ENCODE peak calls at places on chromosomes 12 and 14, in nine cellular contexts. One of them, this sample, is unnamed.

GRCh38 chr12:108346022-108346633 is 7.0 kb upstream of the CMKLR1 start:
- DNase-seq in endothelial cell: no peak
- DNase-seq in HuH-7.5: no peak
- DNase-seq in stimulated activated CD4-positive, alpha-beta T cell treated with anti-CD3 and anti-CD28 coated beads, Interleukin-4, amount 100 ng/mL, for 1 hour: no peak
- DNase-seq in hepatocyte: no peak
- DNase-seq in BE2C: no peak
- DNase-seq in activated T-helper 1 cell treated with Interleukin-2 at 50 U/mL for 16 hours: no peak
- DNase-seq in activated T-cell treated with anti-CD3 and anti-CD28 coated beads, Interleukin-2, amount 50 U/mL, for 72 hours: no peak
- DNase-seq in hepatic stellate cell: no peak
- DNase-seq in this sample: no peak

GRCh38 chr12:67807808-67808207 is 159.3 kb downstream of the DYRK2 start:
- DNase-seq in endothelial cell: no peak
- DNase-seq in hepatocyte: no peak
- DNase-seq in activated T-helper 1 cell treated with Interleukin-2 at 50 U/mL for 16 hours: no peak
- DNase-seq in stimulated activated CD4-positive, alpha-beta T cell treated with anti-CD3 and anti-CD28 coated beads, Interleukin-4, amount 100 ng/mL, for 1 hour: no peak
- DNase-seq in BE2C: no peak
- DNase-seq in activated T-cell treated with anti-CD3 and anti-CD28 coated beads, Interleukin-2, amount 50 U/mL, for 72 hours: no peak
- DNase-seq in hepatic stellate cell: no peak
- DNase-seq in HuH-7.5: no peak
- DNase-seq in this sample: no peak

GRCh38 chr12:107844312-107844921 is 69.9 kb downstream of the ASCL4 start:
- DNase-seq in HuH-7.5: no peak
- DNase-seq in hepatic stellate cell: no peak
- DNase-seq in hepatocyte: peak; percentile 29
- DNase-seq in activated T-helper 1 cell treated with Interleukin-2 at 50 U/mL for 16 hours: no peak
- DNase-seq in endothelial cell: peak; percentile 35
- DNase-seq in BE2C: peak; percentile 4
- DNase-seq in stimulated activated CD4-positive, alpha-beta T cell treated with anti-CD3 and anti-CD28 coated beads, Interleukin-4, amount 100 ng/mL, for 1 hour: no peak
- DNase-seq in activated T-cell treated with anti-CD3 and anti-CD28 coated beads, Interleukin-2, amount 50 U/mL, for 72 hours: no peak
- DNase-seq in this sample: no peak

GRCh38 chr14:70714055-70714550 is 72.4 kb downstream of the TTC9 start:
- DNase-seq in stimulated activated CD4-positive, alpha-beta T cell treated with anti-CD3 and anti-CD28 coated beads, Interleukin-4, amount 100 ng/mL, for 1 hour: peak; percentile 25
- DNase-seq in activated T-helper 1 cell treated with Interleukin-2 at 50 U/mL for 16 hours: peak; percentile 4
- DNase-seq in BE2C: peak; percentile 60
- DNase-seq in hepatic stellate cell: peak; percentile 31
- DNase-seq in endothelial cell: peak; percentile 53
- DNase-seq in activated T-cell treated with anti-CD3 and anti-CD28 coated beads, Interleukin-2, amount 50 U/mL, for 72 hours: peak; percentile 57
- DNase-seq in HuH-7.5: no peak
- DNase-seq in hepatocyte: peak; percentile 79
- DNase-seq in this sample: peak; percentile 41

GRCh38 chr14:79627058-79627457 is 584.2 kb downstream of the DIO2 start:
- DNase-seq in hepatic stellate cell: no peak
- DNase-seq in HuH-7.5: no peak
- DNase-seq in endothelial cell: no peak
- DNase-seq in activated T-cell treated with anti-CD3 and anti-CD28 coated beads, Interleukin-2, amount 50 U/mL, for 72 hours: no peak
- DNase-seq in activated T-helper 1 cell treated with Interleukin-2 at 50 U/mL for 16 hours: no peak
- DNase-seq in stimulated activated CD4-positive, alpha-beta T cell treated with anti-CD3 and anti-CD28 coated beads, Interleukin-4, amount 100 ng/mL, for 1 hour: no peak
- DNase-seq in BE2C: no peak
- DNase-seq in hepatocyte: no peak
- DNase-seq in this sample: no peak

GRCh38 chr12:44674866-44675265 is 201.2 kb downstream of the NELL2 start:
- DNase-seq in hepatic stellate cell: no peak
- DNase-seq in hepatocyte: no peak
- DNase-seq in HuH-7.5: no peak
- DNase-seq in stimulated activated CD4-positive, alpha-beta T cell treated with anti-CD3 and anti-CD28 coated beads, Interleukin-4, amount 100 ng/mL, for 1 hour: no peak
- DNase-seq in endothelial cell: no peak
- DNase-seq in activated T-helper 1 cell treated with Interleukin-2 at 50 U/mL for 16 hours: no peak
- DNase-seq in activated T-cell treated with anti-CD3 and anti-CD28 coated beads, Interleukin-2, amount 50 U/mL, for 72 hours: no peak
- DNase-seq in BE2C: no peak
- DNase-seq in this sample: no peak

GRCh38 chr14:88604213-88604612 is 41.4 kb downstream of the ZC3H14 start:
- DNase-seq in hepatocyte: no peak
- DNase-seq in stimulated activated CD4-positive, alpha-beta T cell treated with anti-CD3 and anti-CD28 coated beads, Interleukin-4, amount 100 ng/mL, for 1 hour: no peak
- DNase-seq in activated T-helper 1 cell treated with Interleukin-2 at 50 U/mL for 16 hours: no peak
- DNase-seq in activated T-cell treated with anti-CD3 and anti-CD28 coated beads, Interleukin-2, amount 50 U/mL, for 72 hours: no peak
- DNase-seq in BE2C: no peak
- DNase-seq in hepatic stellate cell: no peak
- DNase-seq in HuH-7.5: no peak
- DNase-seq in endothelial cell: no peak
- DNase-seq in this sample: no peak

GRCh38 chr14:34460841-34461240 is 1.2 kb downstream of the SPTSSA start:
- DNase-seq in hepatocyte: no peak
- DNase-seq in endothelial cell: no peak
- DNase-seq in activated T-helper 1 cell treated with Interleukin-2 at 50 U/mL for 16 hours: no peak
- DNase-seq in HuH-7.5: no peak
- DNase-seq in activated T-cell treated with anti-CD3 and anti-CD28 coated beads, Interleukin-2, amount 50 U/mL, for 72 hours: no peak
- DNase-seq in BE2C: no peak
- DNase-seq in stimulated activated CD4-positive, alpha-beta T cell treated with anti-CD3 and anti-CD28 coated beads, Interleukin-4, amount 100 ng/mL, for 1 hour: no peak
- DNase-seq in hepatic stellate cell: no peak
- DNase-seq in this sample: no peak

GRCh38 chr12:754871-755562 is 2.6 kb downstream of the WNK1 start:
- DNase-seq in activated T-helper 1 cell treated with Interleukin-2 at 50 U/mL for 16 hours: no peak
- DNase-seq in endothelial cell: no peak
- DNase-seq in activated T-cell treated with anti-CD3 and anti-CD28 coated beads, Interleukin-2, amount 50 U/mL, for 72 hours: peak; percentile 17
- DNase-seq in BE2C: no peak
- DNase-seq in stimulated activated CD4-positive, alpha-beta T cell treated with anti-CD3 and anti-CD28 coated beads, Interleukin-4, amount 100 ng/mL, for 1 hour: no peak
- DNase-seq in hepatocyte: peak; percentile 48
- DNase-seq in HuH-7.5: peak; percentile 65
- DNase-seq in hepatic stellate cell: peak; percentile 74
- DNase-seq in this sample: no peak

GRCh38 chr14:52266782-52267181 is 716 bp upstream of the PTGDR start:
- DNase-seq in activated T-helper 1 cell treated with Interleukin-2 at 50 U/mL for 16 hours: no peak
- DNase-seq in hepatic stellate cell: peak; percentile 62
- DNase-seq in activated T-cell treated with anti-CD3 and anti-CD28 coated beads, Interleukin-2, amount 50 U/mL, for 72 hours: no peak
- DNase-seq in HuH-7.5: no peak
- DNase-seq in BE2C: no peak
- DNase-seq in stimulated activated CD4-positive, alpha-beta T cell treated with anti-CD3 and anti-CD28 coated beads, Interleukin-4, amount 100 ng/mL, for 1 hour: no peak
- DNase-seq in hepatocyte: no peak
- DNase-seq in endothelial cell: no peak
- DNase-seq in this sample: no peak

GRCh38 chr12:23756416-23756815 is 193.1 kb downstream of the SOX5 start:
- DNase-seq in HuH-7.5: no peak
- DNase-seq in activated T-helper 1 cell treated with Interleukin-2 at 50 U/mL for 16 hours: no peak
- DNase-seq in stimulated activated CD4-positive, alpha-beta T cell treated with anti-CD3 and anti-CD28 coated beads, Interleukin-4, amount 100 ng/mL, for 1 hour: no peak
- DNase-seq in hepatic stellate cell: no peak
- DNase-seq in BE2C: no peak
- DNase-seq in hepatocyte: no peak
- DNase-seq in endothelial cell: no peak
- DNase-seq in activated T-cell treated with anti-CD3 and anti-CD28 coated beads, Interleukin-2, amount 50 U/mL, for 72 hours: no peak
- DNase-seq in this sample: no peak

GRCh38 chr12:131831635-131832041 is 3.4 kb downstream of the MMP17 start:
- DNase-seq in stimulated activated CD4-positive, alpha-beta T cell treated with anti-CD3 and anti-CD28 coated beads, Interleukin-4, amount 100 ng/mL, for 1 hour: no peak
- DNase-seq in activated T-cell treated with anti-CD3 and anti-CD28 coated beads, Interleukin-2, amount 50 U/mL, for 72 hours: no peak
- DNase-seq in endothelial cell: no peak
- DNase-seq in activated T-helper 1 cell treated with Interleukin-2 at 50 U/mL for 16 hours: no peak
- DNase-seq in BE2C: no peak
- DNase-seq in hepatocyte: peak; percentile 5
- DNase-seq in HuH-7.5: no peak
- DNase-seq in hepatic stellate cell: peak; percentile 75
- DNase-seq in this sample: peak; percentile 46

GRCh38 chr14:68269136-68269535 is 449.6 kb downstream of the RAD51B start:
- DNase-seq in HuH-7.5: no peak
- DNase-seq in stimulated activated CD4-positive, alpha-beta T cell treated with anti-CD3 and anti-CD28 coated beads, Interleukin-4, amount 100 ng/mL, for 1 hour: no peak
- DNase-seq in hepatocyte: no peak
- DNase-seq in BE2C: no peak
- DNase-seq in activated T-helper 1 cell treated with Interleukin-2 at 50 U/mL for 16 hours: no peak
- DNase-seq in activated T-cell treated with anti-CD3 and anti-CD28 coated beads, Interleukin-2, amount 50 U/mL, for 72 hours: peak; percentile 27
- DNase-seq in hepatic stellate cell: no peak
- DNase-seq in endothelial cell: no peak
- DNase-seq in this sample: no peak

GRCh38 chr14:87899228-87899627 is 93.8 kb downstream of the GALC start:
- DNase-seq in hepatic stellate cell: no peak
- DNase-seq in activated T-helper 1 cell treated with Interleukin-2 at 50 U/mL for 16 hours: no peak
- DNase-seq in endothelial cell: no peak
- DNase-seq in stimulated activated CD4-positive, alpha-beta T cell treated with anti-CD3 and anti-CD28 coated beads, Interleukin-4, amount 100 ng/mL, for 1 hour: no peak
- DNase-seq in hepatocyte: no peak
- DNase-seq in HuH-7.5: no peak
- DNase-seq in activated T-cell treated with anti-CD3 and anti-CD28 coated beads, Interleukin-2, amount 50 U/mL, for 72 hours: no peak
- DNase-seq in BE2C: no peak
- DNase-seq in this sample: no peak

GRCh38 chr14:64801800-64802199 is 77.9 kb downstream of the SPTB start:
- DNase-seq in hepatic stellate cell: peak; percentile 44
- DNase-seq in activated T-cell treated with anti-CD3 and anti-CD28 coated beads, Interleukin-2, amount 50 U/mL, for 72 hours: peak; percentile 14
- DNase-seq in activated T-helper 1 cell treated with Interleukin-2 at 50 U/mL for 16 hours: no peak
- DNase-seq in endothelial cell: peak; percentile 53
- DNase-seq in stimulated activated CD4-positive, alpha-beta T cell treated with anti-CD3 and anti-CD28 coated beads, Interleukin-4, amount 100 ng/mL, for 1 hour: no peak
- DNase-seq in hepatocyte: no peak
- DNase-seq in HuH-7.5: no peak
- DNase-seq in BE2C: peak; percentile 63
- DNase-seq in this sample: peak; percentile 33

GRCh38 chr12:13377698-13378097 is 181.2 kb downstream of the EMP1 start:
- DNase-seq in activated T-helper 1 cell treated with Interleukin-2 at 50 U/mL for 16 hours: no peak
- DNase-seq in endothelial cell: no peak
- DNase-seq in hepatocyte: no peak
- DNase-seq in BE2C: no peak
- DNase-seq in hepatic stellate cell: no peak
- DNase-seq in activated T-cell treated with anti-CD3 and anti-CD28 coated beads, Interleukin-2, amount 50 U/mL, for 72 hours: no peak
- DNase-seq in HuH-7.5: no peak
- DNase-seq in stimulated activated CD4-positive, alpha-beta T cell treated with anti-CD3 and anti-CD28 coated beads, Interleukin-4, amount 100 ng/mL, for 1 hour: no peak
- DNase-seq in this sample: no peak

GRCh38 chr14:103138483-103139370 is 15.5 kb downstream of the TNFAIP2 start:
- DNase-seq in hepatocyte: no peak
- DNase-seq in stimulated activated CD4-positive, alpha-beta T cell treated with anti-CD3 and anti-CD28 coated beads, Interleukin-4, amount 100 ng/mL, for 1 hour: no peak
- DNase-seq in activated T-cell treated with anti-CD3 and anti-CD28 coated beads, Interleukin-2, amount 50 U/mL, for 72 hours: no peak
- DNase-seq in BE2C: no peak
- DNase-seq in HuH-7.5: no peak
- DNase-seq in hepatic stellate cell: no peak
- DNase-seq in endothelial cell: no peak
- DNase-seq in activated T-helper 1 cell treated with Interleukin-2 at 50 U/mL for 16 hours: no peak
- DNase-seq in this sample: peak; percentile 39

GRCh38 chr12:65941388-65941787 is 117.1 kb downstream of the HMGA2 start:
- DNase-seq in hepatocyte: no peak
- DNase-seq in activated T-helper 1 cell treated with Interleukin-2 at 50 U/mL for 16 hours: no peak
- DNase-seq in HuH-7.5: no peak
- DNase-seq in endothelial cell: no peak
- DNase-seq in BE2C: no peak
- DNase-seq in hepatic stellate cell: peak; percentile 27
- DNase-seq in stimulated activated CD4-positive, alpha-beta T cell treated with anti-CD3 and anti-CD28 coated beads, Interleukin-4, amount 100 ng/mL, for 1 hour: no peak
- DNase-seq in activated T-cell treated with anti-CD3 and anti-CD28 coated beads, Interleukin-2, amount 50 U/mL, for 72 hours: no peak
- DNase-seq in this sample: no peak

GRCh38 chr14:64997108-64997794 is 10.6 kb downstream of the FNTB start:
- DNase-seq in hepatocyte: no peak
- DNase-seq in activated T-helper 1 cell treated with Interleukin-2 at 50 U/mL for 16 hours: no peak
- DNase-seq in HuH-7.5: no peak
- DNase-seq in hepatic stellate cell: no peak
- DNase-seq in stimulated activated CD4-positive, alpha-beta T cell treated with anti-CD3 and anti-CD28 coated beads, Interleukin-4, amount 100 ng/mL, for 1 hour: no peak
- DNase-seq in activated T-cell treated with anti-CD3 and anti-CD28 coated beads, Interleukin-2, amount 50 U/mL, for 72 hours: no peak
- DNase-seq in endothelial cell: no peak
- DNase-seq in BE2C: no peak
- DNase-seq in this sample: no peak

GRCh38 chr12:96500686-96501085 is 11.3 kb downstream of the CFAP54 start:
- DNase-seq in stimulated activated CD4-positive, alpha-beta T cell treated with anti-CD3 and anti-CD28 coated beads, Interleukin-4, amount 100 ng/mL, for 1 hour: no peak
- DNase-seq in hepatocyte: no peak
- DNase-seq in activated T-helper 1 cell treated with Interleukin-2 at 50 U/mL for 16 hours: no peak
- DNase-seq in activated T-cell treated with anti-CD3 and anti-CD28 coated beads, Interleukin-2, amount 50 U/mL, for 72 hours: no peak
- DNase-seq in endothelial cell: no peak
- DNase-seq in HuH-7.5: no peak
- DNase-seq in hepatic stellate cell: no peak
- DNase-seq in BE2C: no peak
- DNase-seq in this sample: no peak

GRCh38 chr14:41868396-41868795 is 261.7 kb downstream of the LRFN5 start:
- DNase-seq in hepatic stellate cell: no peak
- DNase-seq in HuH-7.5: no peak
- DNase-seq in endothelial cell: no peak
- DNase-seq in BE2C: no peak
- DNase-seq in activated T-cell treated with anti-CD3 and anti-CD28 coated beads, Interleukin-2, amount 50 U/mL, for 72 hours: no peak
- DNase-seq in stimulated activated CD4-positive, alpha-beta T cell treated with anti-CD3 and anti-CD28 coated beads, Interleukin-4, amount 100 ng/mL, for 1 hour: no peak
- DNase-seq in activated T-helper 1 cell treated with Interleukin-2 at 50 U/mL for 16 hours: no peak
- DNase-seq in hepatocyte: no peak
- DNase-seq in this sample: no peak

GRCh38 chr14:102209224-102209966 is 69.7 kb downstream of the WDR20 start:
- DNase-seq in activated T-cell treated with anti-CD3 and anti-CD28 coated beads, Interleukin-2, amount 50 U/mL, for 72 hours: no peak
- DNase-seq in HuH-7.5: peak; percentile 53
- DNase-seq in activated T-helper 1 cell treated with Interleukin-2 at 50 U/mL for 16 hours: no peak
- DNase-seq in BE2C: peak; percentile 69
- DNase-seq in endothelial cell: no peak
- DNase-seq in hepatocyte: peak; percentile 41
- DNase-seq in stimulated activated CD4-positive, alpha-beta T cell treated with anti-CD3 and anti-CD28 coated beads, Interleukin-4, amount 100 ng/mL, for 1 hour: no peak
- DNase-seq in hepatic stellate cell: peak; percentile 67
- DNase-seq in this sample: no peak

GRCh38 chr12:43370299-43370698 is 181.7 kb downstream of the ADAMTS20 start:
- DNase-seq in activated T-cell treated with anti-CD3 and anti-CD28 coated beads, Interleukin-2, amount 50 U/mL, for 72 hours: no peak
- DNase-seq in hepatocyte: no peak
- DNase-seq in BE2C: no peak
- DNase-seq in endothelial cell: no peak
- DNase-seq in activated T-helper 1 cell treated with Interleukin-2 at 50 U/mL for 16 hours: no peak
- DNase-seq in hepatic stellate cell: no peak
- DNase-seq in HuH-7.5: no peak
- DNase-seq in stimulated activated CD4-positive, alpha-beta T cell treated with anti-CD3 and anti-CD28 coated beads, Interleukin-4, amount 100 ng/mL, for 1 hour: no peak
- DNase-seq in this sample: no peak

GRCh38 chr12:83827860-83828259 is 1084.7 kb downstream of the SLC6A15 start:
- DNase-seq in hepatocyte: peak; percentile 7
- DNase-seq in activated T-helper 1 cell treated with Interleukin-2 at 50 U/mL for 16 hours: no peak
- DNase-seq in activated T-cell treated with anti-CD3 and anti-CD28 coated beads, Interleukin-2, amount 50 U/mL, for 72 hours: no peak
- DNase-seq in hepatic stellate cell: no peak
- DNase-seq in endothelial cell: no peak
- DNase-seq in stimulated activated CD4-positive, alpha-beta T cell treated with anti-CD3 and anti-CD28 coated beads, Interleukin-4, amount 100 ng/mL, for 1 hour: no peak
- DNase-seq in HuH-7.5: no peak
- DNase-seq in BE2C: peak; percentile 28
- DNase-seq in this sample: no peak

GRCh38 chr12:113057565-113058485 is 1.3 kb downstream of the DTX1 start:
- DNase-seq in HuH-7.5: no peak
- DNase-seq in hepatocyte: no peak
- DNase-seq in activated T-helper 1 cell treated with Interleukin-2 at 50 U/mL for 16 hours: no peak
- DNase-seq in activated T-cell treated with anti-CD3 and anti-CD28 coated beads, Interleukin-2, amount 50 U/mL, for 72 hours: no peak
- DNase-seq in endothelial cell: no peak
- DNase-seq in stimulated activated CD4-positive, alpha-beta T cell treated with anti-CD3 and anti-CD28 coated beads, Interleukin-4, amount 100 ng/mL, for 1 hour: no peak
- DNase-seq in BE2C: no peak
- DNase-seq in hepatic stellate cell: no peak
- DNase-seq in this sample: no peak

GRCh38 chr12:115190191-115190590 is 506.2 kb upstream of the TBX3 start:
- DNase-seq in BE2C: no peak
- DNase-seq in stimulated activated CD4-positive, alpha-beta T cell treated with anti-CD3 and anti-CD28 coated beads, Interleukin-4, amount 100 ng/mL, for 1 hour: no peak
- DNase-seq in endothelial cell: no peak
- DNase-seq in hepatocyte: no peak
- DNase-seq in HuH-7.5: no peak
- DNase-seq in activated T-helper 1 cell treated with Interleukin-2 at 50 U/mL for 16 hours: no peak
- DNase-seq in activated T-cell treated with anti-CD3 and anti-CD28 coated beads, Interleukin-2, amount 50 U/mL, for 72 hours: no peak
- DNase-seq in hepatic stellate cell: no peak
- DNase-seq in this sample: no peak

GRCh38 chr14:80587096-80587724 is 354.3 kb downstream of the CEP128 start:
- DNase-seq in activated T-cell treated with anti-CD3 and anti-CD28 coated beads, Interleukin-2, amount 50 U/mL, for 72 hours: peak; percentile 35
- DNase-seq in hepatocyte: peak; percentile 28
- DNase-seq in activated T-helper 1 cell treated with Interleukin-2 at 50 U/mL for 16 hours: no peak
- DNase-seq in endothelial cell: no peak
- DNase-seq in stimulated activated CD4-positive, alpha-beta T cell treated with anti-CD3 and anti-CD28 coated beads, Interleukin-4, amount 100 ng/mL, for 1 hour: no peak
- DNase-seq in BE2C: no peak
- DNase-seq in HuH-7.5: no peak
- DNase-seq in hepatic stellate cell: peak; percentile 1
- DNase-seq in this sample: peak; percentile 36

GRCh38 chr12:58564721-58565120 is 355.6 kb downstream of the LRIG3 start:
- DNase-seq in HuH-7.5: no peak
- DNase-seq in BE2C: no peak
- DNase-seq in hepatocyte: no peak
- DNase-seq in activated T-helper 1 cell treated with Interleukin-2 at 50 U/mL for 16 hours: no peak
- DNase-seq in stimulated activated CD4-positive, alpha-beta T cell treated with anti-CD3 and anti-CD28 coated beads, Interleukin-4, amount 100 ng/mL, for 1 hour: no peak
- DNase-seq in hepatic stellate cell: peak; percentile 42
- DNase-seq in activated T-cell treated with anti-CD3 and anti-CD28 coated beads, Interleukin-2, amount 50 U/mL, for 72 hours: no peak
- DNase-seq in endothelial cell: no peak
- DNase-seq in this sample: peak; percentile 18

GRCh38 chr12:69330475-69331473 is 17.4 kb upstream of the LYZ start:
- DNase-seq in endothelial cell: peak; percentile 25
- DNase-seq in hepatic stellate cell: no peak
- DNase-seq in hepatocyte: peak; percentile 73
- DNase-seq in stimulated activated CD4-positive, alpha-beta T cell treated with anti-CD3 and anti-CD28 coated beads, Interleukin-4, amount 100 ng/mL, for 1 hour: peak; percentile 50
- DNase-seq in activated T-helper 1 cell treated with Interleukin-2 at 50 U/mL for 16 hours: peak; percentile 54
- DNase-seq in activated T-cell treated with anti-CD3 and anti-CD28 coated beads, Interleukin-2, amount 50 U/mL, for 72 hours: peak; percentile 58
- DNase-seq in HuH-7.5: no peak
- DNase-seq in BE2C: peak; percentile 8
- DNase-seq in this sample: no peak

GRCh38 chr12:835754-836493 is 83.5 kb downstream of the WNK1 start:
- DNase-seq in stimulated activated CD4-positive, alpha-beta T cell treated with anti-CD3 and anti-CD28 coated beads, Interleukin-4, amount 100 ng/mL, for 1 hour: no peak
- DNase-seq in BE2C: no peak
- DNase-seq in HuH-7.5: no peak
- DNase-seq in hepatocyte: no peak
- DNase-seq in activated T-cell treated with anti-CD3 and anti-CD28 coated beads, Interleukin-2, amount 50 U/mL, for 72 hours: no peak
- DNase-seq in activated T-helper 1 cell treated with Interleukin-2 at 50 U/mL for 16 hours: no peak
- DNase-seq in endothelial cell: no peak
- DNase-seq in hepatic stellate cell: no peak
- DNase-seq in this sample: no peak

GRCh38 chr12:57166971-57167371 is 19.6 kb upstream of the LRP1-AS start:
- DNase-seq in activated T-helper 1 cell treated with Interleukin-2 at 50 U/mL for 16 hours: no peak
- DNase-seq in endothelial cell: no peak
- DNase-seq in BE2C: no peak
- DNase-seq in stimulated activated CD4-positive, alpha-beta T cell treated with anti-CD3 and anti-CD28 coated beads, Interleukin-4, amount 100 ng/mL, for 1 hour: peak; percentile 48
- DNase-seq in hepatocyte: no peak
- DNase-seq in hepatic stellate cell: peak; percentile 84
- DNase-seq in HuH-7.5: no peak
- DNase-seq in activated T-cell treated with anti-CD3 and anti-CD28 coated beads, Interleukin-2, amount 50 U/mL, for 72 hours: peak; percentile 49
- DNase-seq in this sample: peak; percentile 69

This sample was measured in SJSA1.